ENCODE peak calls at places on chromosomes 7 and 10, in six cellular contexts. C, Y, S, R, G and U are unnamed samples.

GRCh38 chr7:1537631-1538412 is 7.3 kb downstream of the MAFK start:
- DNase-seq in C (peak; percentile 71), Y (peak; percentile 64), S (peak; percentile 92), R (no peak), G (peak; percentile 97), U (peak; percentile 88)

GRCh38 chr7:44189286-44189992 is at the start of gene GCK:
- DNase-seq in C (peak; percentile 24), Y (no peak), S (no peak), R (no peak), G (no peak), U (no peak)

GRCh38 chr7:51316666-51317581 is at the start of gene COBL:
- DNase-seq in C (peak; percentile 25), Y (no peak), S (no peak), R (no peak), G (peak; percentile 65), U (peak; percentile 86)

GRCh38 chr7:66697451-66698438 is 42.8 kb upstream of the RABGEF1 start:
- DNase-seq in C (no peak), Y (peak; percentile 62), S (peak; percentile 52), R (no peak), G (peak; percentile 84), U (no peak)

GRCh38 chr7:30974605-30975256 is 11.0 kb downstream of the GHRHR start:
- DNase-seq in C (peak; percentile 60), Y (no peak), S (peak; percentile 18), R (no peak), G (peak; percentile 94), U (peak; percentile 74)

GRCh38 chr7:102215706-102216105 is 71.0 kb upstream of the SH2B2 start:
- DNase-seq in C (no peak), Y (no peak), S (no peak), R (no peak), G (no peak), U (no peak)

GRCh38 chr10:27052646-27053045 is 47.6 kb downstream of the ANKRD26 start:
- DNase-seq in C (no peak), Y (no peak), S (no peak), R (no peak), G (no peak), U (no peak)

GRCh38 chr7:4733936-4734528 is 41.4 kb upstream of the AP5Z1 start:
- DNase-seq in C (no peak), Y (no peak), S (no peak), R (no peak), G (no peak), U (no peak)

GRCh38 chr7:153567426-153567825 is 484.8 kb upstream of the DPP6 start:
- DNase-seq in C (no peak), Y (no peak), S (no peak), R (no peak), G (peak; percentile 90), U (no peak)

GRCh38 chr10:35006836-35007235 is 83.3 kb downstream of the CUL2 start:
- DNase-seq in C (no peak), Y (no peak), S (peak; percentile 59), R (no peak), G (no peak), U (no peak)

GRCh38 chr7:105896407-105896842 is 20.0 kb upstream of the ATXN7L1 start:
- DNase-seq in C (no peak), Y (no peak), S (no peak), R (no peak), G (no peak), U (no peak)

GRCh38 chr7:151166629-151167196 is 781 bp downstream of the GBX1 start:
- DNase-seq in C (peak; percentile 46), Y (no peak), S (no peak), R (no peak), G (no peak), U (no peak)

GRCh38 chr10:52440612-52441285 is 126.7 kb downstream of the DKK1 start:
- DNase-seq in C (no peak), Y (no peak), S (no peak), R (no peak), G (no peak), U (no peak)

GRCh38 chr7:82740246-82740848 is 296.8 kb upstream of the CACNA2D1 start:
- DNase-seq in C (peak; percentile 80), Y (no peak), S (peak; percentile 34), R (no peak), G (peak; percentile 59), U (no peak)

GRCh38 chr7:44398506-44398905 is 73.1 kb upstream of the CAMK2B start:
- DNase-seq in C (no peak), Y (peak; percentile 83), S (no peak), R (no peak), G (no peak), U (no peak)

GRCh38 chr10:113284635-113285034 is 268.2 kb upstream of the HABP2 start:
- DNase-seq in C (no peak), Y (no peak), S (no peak), R (no peak), G (no peak), U (no peak)

GRCh38 chr7:158843775-158844174 is 12.6 kb upstream of the DYNC2I1 start:
- DNase-seq in C (no peak), Y (no peak), S (no peak), R (no peak), G (no peak), U (no peak)

GRCh38 chr7:20539201-20539600 is 76.3 kb upstream of the ABCB5 start:
- DNase-seq in C (no peak), Y (no peak), S (no peak), R (no peak), G (peak; percentile 43), U (no peak)

GRCh38 chr7:17939670-17940301 is 508 bp downstream of the SNX13 start:
- DNase-seq in C (peak; percentile 42), Y (no peak), S (no peak), R (no peak), G (peak; percentile 76), U (peak; percentile 71)